ENCODE peak calls at places on chromosome 1, in six cellular contexts. U, Q, P, N, O and E are unnamed samples.

GRCh38 chr1:163035791-163036249 is 33.3 kb upstream of the RGS4 start:
- DNase-seq in U (no peak), Q (no peak), P (peak; percentile 13), N (peak; percentile 60), O (peak; percentile 96), E (no peak)

GRCh38 chr1:42756956-42757891 is 9.6 kb downstream of the P3H1 start:
- DNase-seq in U (no peak), Q (peak; percentile 21), P (peak; percentile 70), N (peak; percentile 55), O (peak; percentile 72), E (no peak)

GRCh38 chr1:115251340-115251748 is 86.7 kb downstream of the NGF start:
- DNase-seq in U (no peak), Q (no peak), P (no peak), N (no peak), O (peak; percentile 82), E (no peak)

GRCh38 chr1:13965770-13966398 is 265.9 kb downstream of the PRDM2 start:
- DNase-seq in U (peak; percentile 32), Q (peak; percentile 61), P (peak; percentile 35), N (peak; percentile 43), O (peak; percentile 26), E (no peak)

GRCh38 chr1:210565316-210565715 is 236.6 kb downstream of the HHAT start:
- DNase-seq in U (no peak), Q (no peak), P (no peak), N (no peak), O (no peak), E (no peak)

GRCh38 chr1:21742578-21742977 is 40.4 kb downstream of the USP48 start:
- DNase-seq in U (no peak), Q (no peak), P (no peak), N (no peak), O (peak; percentile 46), E (no peak)

GRCh38 chr1:160996195-160996594 is 24.8 kb downstream of the F11R start:
- DNase-seq in U (no peak), Q (no peak), P (peak; percentile 76), N (peak; percentile 92), O (peak; percentile 54), E (no peak)

GRCh38 chr1:21834094-21834493 is 22.0 kb downstream of the LDLRAD2 start:
- DNase-seq in U (no peak), Q (no peak), P (no peak), N (no peak), O (no peak), E (no peak)

GRCh38 chr1:41046347-41046775 is 24.8 kb upstream of the SLFNL1 start:
- DNase-seq in U (no peak), Q (peak; percentile 17), P (no peak), N (no peak), O (no peak), E (peak; percentile 68)

GRCh38 chr1:153791856-153792253 is 16.6 kb downstream of the SLC27A3 start:
- DNase-seq in U (no peak), Q (no peak), P (peak; percentile 20), N (no peak), O (peak; percentile 72), E (no peak)

GRCh38 chr1:184891440-184891839 is 82.9 kb downstream of the NIBAN1 start:
- DNase-seq in U (no peak), Q (no peak), P (no peak), N (no peak), O (no peak), E (no peak)

GRCh38 chr1:234760303-234760723 is 150.3 kb upstream of the IRF2BP2 start:
- DNase-seq in U (no peak), Q (no peak), P (no peak), N (no peak), O (no peak), E (no peak)

GRCh38 chr1:85672031-85672430 is 36.2 kb downstream of the ZNHIT6 start:
- DNase-seq in U (no peak), Q (no peak), P (no peak), N (no peak), O (no peak), E (no peak)

GRCh38 chr1:97980530-97980929 is 59.7 kb upstream of the DPYD start:
- DNase-seq in U (no peak), Q (no peak), P (no peak), N (no peak), O (no peak), E (no peak)

GRCh38 chr1:234911787-234912186 is 216.8 kb downstream of the TOMM20 start:
- DNase-seq in U (peak; percentile 56), Q (no peak), P (no peak), N (no peak), O (no peak), E (no peak)

GRCh38 chr1:54297596-54298283 is 97.8 kb downstream of the MRPL37 start:
- DNase-seq in U (no peak), Q (peak; percentile 18), P (no peak), N (no peak), O (no peak), E (no peak)

GRCh38 chr1:211336161-211336560 is 9.5 kb downstream of the TRAF5 start:
- DNase-seq in U (no peak), Q (peak; percentile 57), P (no peak), N (no peak), O (no peak), E (no peak)

GRCh38 chr1:224108991-224109390 is 4.9 kb upstream of the FBXO28 start:
- DNase-seq in U (no peak), Q (no peak), P (no peak), N (no peak), O (no peak), E (no peak)

GRCh38 chr1:91529856-91530255 is 29.2 kb downstream of the CDC7 start:
- DNase-seq in U (no peak), Q (no peak), P (peak; percentile 44), N (peak; percentile 12), O (peak; percentile 73), E (no peak)

GRCh38 chr1:113940365-113941244 is 11.5 kb downstream of the HIPK1 start:
- DNase-seq in U (no peak), Q (no peak), P (no peak), N (no peak), O (no peak), E (peak; percentile 38)

GRCh38 chr1:2405588-2406295 is 6.6 kb downstream of the PEX10 start:
- DNase-seq in U (no peak), Q (no peak), P (no peak), N (no peak), O (peak; percentile 45), E (no peak)

GRCh38 chr1:184222561-184223157 is 164.2 kb upstream of the C1orf21 start:
- DNase-seq in U (peak; percentile 53), Q (peak; percentile 55), P (peak; percentile 49), N (peak; percentile 29), O (peak; percentile 55), E (peak; percentile 28)

GRCh38 chr1:198018529-198018928 is 101.4 kb downstream of the LHX9 start:
- DNase-seq in U (no peak), Q (no peak), P (peak; percentile 71), N (peak; percentile 15), O (peak; percentile 93), E (no peak)

GRCh38 chr1:161905269-161905884 is 118.3 kb downstream of the OLFML2B start:
- DNase-seq in U (no peak), Q (peak; percentile 53), P (peak; percentile 50), N (peak; percentile 31), O (peak; percentile 20), E (no peak)

DNA sequence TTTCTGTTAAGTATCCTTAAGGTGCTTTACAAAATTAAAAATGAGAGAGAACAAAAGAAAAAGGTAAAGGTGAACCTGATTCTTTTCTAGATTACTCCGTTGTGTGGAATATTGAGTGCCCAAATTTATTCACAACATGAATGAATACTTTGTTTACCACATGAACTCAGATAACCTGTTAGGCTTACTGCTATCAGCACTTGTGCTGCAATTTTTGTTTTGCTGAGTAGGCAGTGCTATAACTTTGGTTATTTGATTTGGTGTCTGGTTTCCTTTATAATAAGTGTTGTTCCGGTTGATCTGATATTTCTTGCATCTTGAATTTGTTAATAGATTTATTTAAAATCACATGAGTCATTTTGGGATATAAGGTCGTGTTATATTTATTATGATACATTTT is 195.9 kb downstream of the NEGR1 start:
- DNase-seq in U (no peak), Q (no peak), P (no peak), N (no peak), O (no peak), E (no peak)
- H3K4me3 ChIP-seq in U (no peak overlapping the region), Q (no peak overlapping the region), P (no peak overlapping the region), N (no peak overlapping the region), O (no peak overlapping the region), E (no peak overlapping the region)

DNA sequence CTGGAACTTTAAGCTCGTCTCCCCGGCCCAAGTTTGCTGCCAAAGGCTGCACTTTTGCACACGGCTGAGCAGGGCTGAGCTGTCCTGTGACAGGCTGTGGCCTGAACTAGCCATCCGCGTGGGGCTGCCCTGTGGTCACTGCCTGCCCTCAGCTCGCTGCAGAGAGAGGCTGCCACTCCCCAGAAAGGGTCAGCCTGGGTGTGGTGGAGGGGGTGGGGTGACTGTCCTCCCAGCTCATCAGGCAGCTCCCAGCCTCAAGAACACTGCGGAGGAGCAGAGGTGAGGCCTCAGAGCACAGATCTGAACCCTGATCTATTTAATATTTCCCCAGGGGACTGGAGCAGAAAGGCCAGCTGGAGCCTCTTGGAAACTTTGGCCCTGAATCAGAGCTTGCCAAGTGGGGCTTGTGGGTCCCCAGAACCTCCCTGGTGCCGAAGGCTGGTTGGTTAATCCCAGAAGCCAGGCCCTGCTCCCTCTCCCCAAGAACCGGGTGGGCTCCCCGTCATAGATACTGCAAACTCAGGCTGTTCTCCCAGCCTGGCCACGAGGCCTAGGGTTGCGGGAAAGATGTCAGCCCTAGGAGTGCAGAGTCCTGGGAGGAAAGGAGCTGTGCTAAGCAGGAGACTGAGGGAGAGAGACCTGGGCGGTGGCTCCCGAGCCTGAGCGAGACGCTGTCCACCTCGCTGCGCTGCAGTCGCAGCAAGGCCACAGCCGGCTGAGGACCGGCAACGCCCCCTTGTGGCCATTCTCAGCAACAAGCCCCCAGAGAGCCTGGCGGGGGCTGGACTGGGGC is 125.1 kb upstream of the IPO9 start:
- DNase-seq in U (peak; percentile 86), Q (peak; percentile 86), P (peak; percentile 79), N (peak; percentile 51), O (peak; percentile 77), E (peak; percentile 67)
- TF ChIP-seq POLR2A in U (no peak), Q (no peak), P (no peak), N (no peak), O (peak; percentile 61), E (no peak)

GRCh38 chr1:18786149-18786548 is 73.3 kb downstream of the TAS1R2 start:
- DNase-seq in U (no peak), Q (no peak), P (no peak), N (no peak), O (no peak), E (no peak)

GRCh38 chr1:18787825-18788385 is 71.6 kb downstream of the TAS1R2 start:
- DNase-seq in U (no peak), Q (no peak), P (no peak), N (no peak), O (no peak), E (no peak)

GRCh38 chr1:18781031-18781430 is 78.4 kb downstream of the TAS1R2 start:
- DNase-seq in U (no peak), Q (no peak), P (no peak), N (no peak), O (no peak), E (no peak)

GRCh38 chr1:18784523-18784833 is 75.0 kb downstream of the TAS1R2 start:
- DNase-seq in U (no peak), Q (no peak), P (no peak), N (no peak), O (no peak), E (no peak)

GRCh38 chr1:18783705-18784522 is 75.5 kb downstream of the TAS1R2 start:
- DNase-seq in U (no peak), Q (no peak), P (no peak), N (no peak), O (no peak), E (no peak)
- H3K27ac ChIP-seq in U (no peak overlapping the region), Q (no peak overlapping the region), P (no peak overlapping the region), N (no peak overlapping the region), O (no peak overlapping the region), E (no peak overlapping the region)

GRCh38 chr1:7406641-7407546 is 364.2 kb upstream of the VAMP3 start:
- DNase-seq in U (no peak), Q (no peak), P (no peak), N (no peak), O (no peak), E (no peak)
- H3K4me3 ChIP-seq in U (no peak overlapping the region), Q (no peak overlapping the region), P (no peak overlapping the region), N (no peak overlapping the region), O (no peak overlapping the region), E (no peak overlapping the region)